ENCODE peak calls at places on chromosome 7, in seven cellular contexts. N is fibroblast of lung, I is mesendoderm, S is H1, U is GM23248, K is mammary epithelial cell, Z is colonic mucosa. L is an unnamed sample.

GRCh38 chr7:51230723-51231122 is 85.9 kb downstream of the COBL start:
- DNase-seq in N (no peak), I (no peak), S (no peak), U (no peak), K (no peak), Z (no peak), L (no peak)

GRCh38 chr7:23712368-23713284 is 2.6 kb downstream of the STK31 start:
- DNase-seq in N (peak; percentile 83), I (peak; percentile 56), S (no peak), U (peak; percentile 84), K (peak; percentile 60), Z (no peak), L (peak; percentile 81)

GRCh38 chr7:134186022-134186421 is 58.9 kb downstream of the LRGUK start:
- DNase-seq in N (peak; percentile 35), I (no peak), S (no peak), U (peak; percentile 64), K (peak; percentile 16), Z (no peak), L (no peak)

GRCh38 chr7:112422842-112423496 is 27.3 kb upstream of the IFRD1 start:
- DNase-seq in N (peak; percentile 81), I (peak; percentile 97), S (peak; percentile 63), U (peak; percentile 96), K (peak; percentile 90), Z (peak; percentile 58), L (peak; percentile 98)

GRCh38 chr7:64881461-64882287 is 21.4 kb upstream of the ZNF273 start:
- DNase-seq in N (no peak), I (no peak), S (no peak), U (no peak), K (no peak), Z (peak; percentile 14), L (no peak)

GRCh38 chr7:93663561-93664299 is 89.2 kb upstream of the CALCR start:
- DNase-seq in N (no peak), I (no peak), S (no peak), U (no peak), K (no peak), Z (no peak), L (no peak)

GRCh38 chr7:136528329-136528728 is 340.1 kb upstream of the CHRM2 start:
- DNase-seq in N (peak; percentile 73), I (peak; percentile 48), S (no peak), U (peak; percentile 85), K (peak; percentile 26), Z (no peak), L (peak; percentile 53)

GRCh38 chr7:139995034-139995915 is 67.5 kb downstream of the PARP12 start:
- DNase-seq in N (peak; percentile 77), I (no peak), S (no peak), U (peak; percentile 75), K (no peak), Z (no peak), L (peak; percentile 24)

GRCh38 chr7:143002106-143002505 is 24.8 kb downstream of the OR9A2 start:
- DNase-seq in N (peak; percentile 19), I (peak; percentile 67), S (no peak), U (peak; percentile 37), K (peak; percentile 9), Z (no peak), L (peak; percentile 53)

GRCh38 chr7:27110977-27111752 is 8.7 kb upstream of the HOXA2 start:
- DNase-seq in N (peak; percentile 88), I (no peak), S (no peak), U (peak; percentile 24), K (peak; percentile 87), Z (peak; percentile 46), L (peak; percentile 85)

GRCh38 chr7:63067897-63068585 is 930.6 kb upstream of the ZNF722 start:
- DNase-seq in N (no peak), I (no peak), S (no peak), U (no peak), K (no peak), Z (no peak), L (peak; percentile 23)

GRCh38 chr7:152760384-152761115 is 998 bp downstream of the ACTR3B start:
- DNase-seq in N (peak; percentile 22), I (peak; percentile 38), S (no peak), U (peak; percentile 37), K (no peak), Z (no peak), L (peak; percentile 2)

GRCh38 chr7:29988391-29989256 is 977 bp downstream of the SCRN1 start:
- DNase-seq in N (peak; percentile 71), I (peak; percentile 89), S (peak; percentile 61), U (peak; percentile 72), K (peak; percentile 63), Z (peak; percentile 68), L (peak; percentile 51)

GRCh38 chr7:129845972-129846327 is 106.8 kb downstream of the UBE2H start:
- DNase-seq in N (peak; percentile 75), I (no peak), S (no peak), U (peak; percentile 91), K (peak; percentile 85), Z (no peak), L (peak; percentile 75)

GRCh38 chr7:16759840-16760239 is 6.3 kb downstream of the TSPAN13 start:
- DNase-seq in N (no peak), I (no peak), S (no peak), U (no peak), K (no peak), Z (no peak), L (no peak)

GRCh38 chr7:158778476-158778875 is 50.8 kb downstream of the ESYT2 start:
- DNase-seq in N (peak; percentile 47), I (no peak), S (no peak), U (peak; percentile 38), K (no peak), Z (no peak), L (no peak)

DNA sequence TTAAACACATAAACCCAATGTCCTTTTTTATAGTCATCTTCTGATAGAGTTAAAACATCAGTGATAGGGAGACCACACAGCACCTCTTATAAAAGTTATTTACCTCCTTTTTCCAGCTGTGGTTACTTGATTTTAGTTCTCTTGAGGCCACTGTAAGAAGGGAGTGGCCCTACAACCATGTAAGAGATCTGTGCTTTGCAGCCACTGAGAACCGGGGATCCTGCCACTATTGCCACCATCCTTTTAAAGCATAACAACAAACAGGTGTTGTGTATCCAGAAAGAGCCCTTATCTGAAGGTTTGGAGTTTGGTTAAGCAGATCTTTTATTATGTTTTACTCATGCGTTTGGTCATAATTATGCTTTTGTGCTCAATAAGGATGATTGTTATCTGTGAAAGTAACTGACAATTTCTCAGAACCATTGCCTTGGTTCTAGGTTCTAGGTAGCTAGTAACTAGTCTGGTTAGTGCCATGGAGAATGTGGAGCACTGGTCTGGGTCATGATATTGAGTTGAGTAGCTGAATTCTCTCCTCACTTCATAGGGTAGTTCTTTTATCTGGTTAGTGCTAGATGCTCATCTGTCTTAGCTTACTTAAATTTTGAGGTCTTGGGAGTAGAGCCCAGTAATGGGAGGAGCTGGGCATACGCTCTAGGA is 56.5 kb downstream of the ST7 start:
- DNase-seq in N (no peak), I (no peak), S (no peak), U (no peak), K (no peak), Z (no peak), L (no peak)
- H3K9ac ChIP-seq in N (no peak overlapping the region), I (no peak overlapping the region), S (no peak overlapping the region), U (no peak overlapping the region), K (no peak overlapping the region), Z (no peak overlapping the region), L (no peak overlapping the region)

DNA sequence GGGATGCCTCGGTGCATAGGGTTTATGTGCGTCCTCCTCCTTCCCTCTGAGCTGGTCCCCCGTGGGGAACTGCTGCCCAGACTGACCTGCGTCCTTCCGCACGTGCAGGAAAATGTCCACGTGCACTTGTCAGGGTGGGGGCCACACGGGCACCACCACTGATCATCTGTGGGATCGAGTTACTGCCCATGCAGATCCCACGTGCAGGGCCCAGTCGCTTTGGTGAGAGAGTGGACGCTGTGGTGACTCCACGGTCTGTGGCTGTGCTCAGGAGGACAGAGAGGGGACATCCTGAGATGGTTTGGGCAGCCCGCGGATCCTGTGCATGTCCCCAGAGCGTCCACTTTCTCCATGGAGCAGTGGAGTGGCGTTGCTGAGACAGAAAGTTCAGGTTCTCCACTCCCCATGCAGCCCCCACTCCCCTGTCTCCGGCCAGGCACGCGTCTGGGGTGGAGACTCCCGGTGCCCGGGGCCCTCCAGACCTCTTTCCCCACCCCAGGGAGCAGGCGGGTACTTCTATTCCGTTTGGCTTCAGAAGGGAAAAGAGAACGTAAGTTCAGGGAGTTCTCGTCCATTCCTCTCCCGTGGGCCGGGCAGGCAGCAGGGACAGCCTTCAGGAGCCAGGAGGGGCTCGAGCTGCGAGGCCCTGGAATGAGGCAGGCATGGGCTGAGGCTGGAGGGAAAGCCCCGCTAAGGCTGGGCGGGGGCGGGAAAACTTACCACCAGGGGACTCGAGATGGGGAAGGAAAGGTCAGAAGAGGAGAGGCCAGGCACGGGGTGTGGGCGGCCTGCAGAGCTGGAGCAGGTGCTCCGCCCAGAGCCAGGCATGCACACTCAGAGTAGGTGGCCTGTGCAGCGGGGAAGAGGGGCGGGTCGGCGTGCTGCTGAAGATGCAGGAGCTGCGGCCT is 59.9 kb downstream of the EGFR start:
- DNase-seq in N (no peak), I (peak; percentile 54), S (peak; percentile 57), U (no peak), K (no peak), Z (peak; percentile 86), L (no peak)
- H3K9ac ChIP-seq in N (no peak overlapping the region), I (no peak overlapping the region), S (no peak overlapping the region), U (no peak overlapping the region), K (no peak overlapping the region), Z (peak overlapping the region; percentile 87), L (no peak overlapping the region)

GRCh38 chr7:22561356-22561755 is 61.4 kb upstream of the STEAP1B start:
- DNase-seq in N (peak; percentile 99), I (peak; percentile 97), S (peak; percentile 66), U (peak; percentile 100), K (peak; percentile 89), Z (peak; percentile 28), L (peak; percentile 91)
- H3K9ac ChIP-seq in N (no peak overlapping the region), I (peak overlapping the region; percentile 51), S (peak overlapping the region; percentile 31), U (peak overlapping the region; percentile 65), K (peak overlapping the region; percentile 29), Z (no peak overlapping the region), L (peak overlapping the region; percentile 83)

GRCh38 chr7:1086588-1087461 is 1.1 kb upstream of the GPER1 start:
- DNase-seq in N (peak; percentile 55), I (peak; percentile 82), S (peak; percentile 93), U (peak; percentile 81), K (peak; percentile 71), Z (peak; percentile 85), L (peak; percentile 73)
- H3K9ac ChIP-seq in N (peak overlapping the region; percentile 25), I (peak overlapping the region; percentile 72), S (peak overlapping the region; percentile 13), U (peak overlapping the region; percentile 78), K (peak overlapping the region; percentile 25), Z (peak overlapping the region; percentile 71), L (peak overlapping the region; percentile 71)

DNA sequence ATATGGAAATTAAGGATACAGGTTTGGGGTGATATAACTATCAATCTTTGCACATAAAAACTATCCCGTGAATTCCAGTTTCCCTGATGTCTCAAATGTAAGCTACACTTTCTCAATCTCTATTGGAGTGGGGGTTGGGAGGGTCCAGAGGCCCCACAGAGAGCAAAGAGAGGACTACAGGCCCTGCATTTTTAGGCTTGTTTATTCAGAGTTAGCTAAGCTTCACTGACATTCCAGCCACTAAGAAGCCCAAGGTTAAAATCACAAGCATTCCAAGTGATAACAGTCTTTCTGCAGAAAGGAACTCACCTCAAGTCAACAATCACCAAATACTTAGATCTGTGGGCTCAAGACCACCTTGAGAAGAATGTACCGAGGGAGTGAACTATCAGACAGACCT is 31.6 kb upstream of the LAMB1 start:
- DNase-seq in N (no peak), I (peak; percentile 88), S (no peak), U (no peak), K (no peak), Z (no peak), L (no peak)
- H3K9ac ChIP-seq in N (no peak overlapping the region), I (no peak overlapping the region), S (no peak overlapping the region), U (no peak overlapping the region), K (no peak overlapping the region), Z (no peak overlapping the region), L (no peak overlapping the region)

GRCh38 chr7:26073041-26073440 is 79.0 kb upstream of the NFE2L3 start:
- DNase-seq in N (no peak), I (peak; percentile 37), S (no peak), U (no peak), K (no peak), Z (no peak), L (no peak)
- H3K9ac ChIP-seq in N (no peak overlapping the region), I (no peak overlapping the region), S (no peak overlapping the region), U (no peak overlapping the region), K (no peak overlapping the region), Z (no peak overlapping the region), L (no peak overlapping the region)

L was measured in PC-3.